ENCODE peak calls at places on chromosomes 13 and 19, in six cellular contexts. V is AG04450, P is IMR-90, M is heart right ventricle, C is breast epithelium, O is esophagus muscularis mucosa. H is an unnamed sample.
A peak's percentile ranks its signal among the peaks of the same experiment; 100 is the strongest.

GRCh38 chr13:31891472-31891871 is 140.1 kb upstream of the FRY start:
- DNase-seq in P (no peak), C (no peak), V (no peak), M (no peak), O (no peak), H (no peak)

GRCh38 chr19:13825489-13826475 is 30.5 kb downstream of the ZSWIM4 start:
- DNase-seq in O (no peak), C (no peak), M (no peak), P (no peak), V (no peak), H (no peak)

GRCh38 chr13:60370343-60370742 is 26.7 kb upstream of the TDRD3 start:
- DNase-seq in M (no peak), P (no peak), V (no peak), O (no peak), C (no peak), H (no peak)

GRCh38 chr13:75783906-75784485 is 147.9 kb downstream of the LMO7 start:
- DNase-seq in M (no peak), C (no peak), O (no peak), P (no peak), V (no peak), H (no peak)

GRCh38 chr13:94352057-94352456 is 127.4 kb downstream of the DCT start:
- DNase-seq in C (no peak), V (no peak), P (peak; percentile 31), M (no peak), O (peak; percentile 53), H (no peak)

GRCh38 chr13:53198017-53198416 is 169.4 kb downstream of the OLFM4 start:
- DNase-seq in C (no peak), P (no peak), M (no peak), O (no peak), V (no peak), H (no peak)

GRCh38 chr19:7018828-7019227 is 2.4 kb downstream of the MBD3L2B start:
- DNase-seq in V (no peak), C (no peak), O (no peak), M (no peak), P (no peak), H (no peak)

GRCh38 chr13:44237276-44237767 is 136.3 kb upstream of the SERP2 start:
- DNase-seq in C (no peak), M (peak; percentile 90), O (no peak), V (peak; percentile 64), P (peak; percentile 98), H (peak; percentile 73)

GRCh38 chr13:97564929-97565328 is 131.0 kb downstream of the RAP2A start:
- DNase-seq in P (no peak), O (no peak), M (no peak), C (no peak), V (no peak), H (no peak)

GRCh38 chr19:29537181-29537580 is 11.4 kb downstream of the VSTM2B start:
- DNase-seq in P (no peak), V (no peak), O (no peak), M (no peak), C (no peak), H (no peak)

GRCh38 chr19:29535432-29535831 is 9.6 kb downstream of the VSTM2B start:
- DNase-seq in O (no peak), P (no peak), V (no peak), M (no peak), C (no peak), H (no peak)

GRCh38 chr19:29533578-29534544 is 8.1 kb downstream of the VSTM2B start:
- DNase-seq in C (no peak), M (no peak), V (no peak), P (no peak), O (no peak), H (no peak)

GRCh38 chr19:29537601-29538000 is 11.8 kb downstream of the VSTM2B start:
- DNase-seq in C (peak; percentile 15), P (no peak), O (no peak), M (no peak), V (no peak), H (no peak)

DNA sequence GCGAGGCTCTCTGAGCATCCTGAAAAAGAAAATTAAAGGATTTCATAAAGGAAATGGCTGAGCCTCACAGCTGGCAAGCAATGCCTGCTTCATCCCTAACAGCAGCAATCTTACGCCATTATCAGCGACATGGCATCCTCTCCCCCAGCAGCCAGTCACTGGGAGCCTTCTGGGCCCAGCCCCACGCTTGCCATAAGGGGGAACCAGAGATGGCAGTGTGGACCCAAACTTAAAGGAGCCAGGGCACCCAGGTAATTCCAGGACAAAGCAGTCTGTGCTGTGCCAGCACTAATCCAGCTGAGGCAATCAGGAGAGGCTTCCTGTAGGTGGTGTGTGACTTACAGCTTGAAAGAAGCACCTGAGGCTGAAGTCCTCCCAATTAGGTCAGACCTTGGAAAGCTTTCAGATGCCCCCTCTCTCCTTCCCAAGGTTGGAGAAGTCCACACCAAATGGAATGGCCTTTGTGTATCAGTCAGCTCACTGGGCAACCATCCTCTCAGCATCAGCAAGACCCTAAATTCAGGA is 10.3 kb downstream of the VSTM2B start:
- DNase-seq in M (no peak), V (no peak), P (no peak), O (no peak), C (no peak), H (no peak)
- H3K4me3 ChIP-seq in M (no peak overlapping the region), V (no peak overlapping the region), P (no peak overlapping the region), O (no peak overlapping the region), C (no peak overlapping the region), H (no peak overlapping the region)

GRCh38 chr19:30053558-30053957 is 111.5 kb downstream of the URI1 start:
- DNase-seq in M (no peak), C (no peak), P (no peak), O (peak; percentile 37), V (no peak), H (no peak)
- TF ChIP-seq CTCF in M (no peak), C (no peak), P (no peak), O (no peak), V (no peak), H (no peak)

GRCh38 chr19:10835089-10835753 is 791 bp downstream of the TMED1 start:
- DNase-seq in V (no peak), C (no peak), M (no peak), P (no peak), O (no peak), H (no peak)
- H3K4me3 ChIP-seq in V (peak overlapping the region; percentile 52), C (peak overlapping the region; percentile 95), M (peak overlapping the region; percentile 77), P (peak overlapping the region; percentile 30), O (peak overlapping the region; percentile 65), H (peak overlapping the region; percentile 67)

GRCh38 chr19:33795370-33796163 is 1.1 kb upstream of the KCTD15 start:
- DNase-seq in V (no peak), O (no peak), M (peak; percentile 91), C (peak; percentile 77), P (peak; percentile 75), H (peak; percentile 60)
- TF ChIP-seq CTCF in V (peak; percentile 63), O (peak; percentile 87), M (peak; percentile 93), C (peak; percentile 87), P (peak; percentile 68), H (peak; percentile 67)

H was measured in astrocyte of the cerebellum.